ENCODE peak calls at places on chromosome 20, in nine cellular contexts. O is cardiac fibroblast, U is breast epithelium, D is GM10248, G is MCF 10A, F is sigmoid colon, N is cardiac muscle cell, I is GM13977, M is brain microvascular endothelial cell. L is an unnamed sample.

GRCh38 chr20:14191559-14191958 is 145.9 kb downstream of the FLRT3 start:
- DNase-seq in O (no peak), U (no peak), D (no peak), G (no peak), F (no peak), N (no peak), I (no peak), M (no peak), L (no peak)

GRCh38 chr20:645318-646106 is 7.5 kb downstream of the SRXN1 start:
- DNase-seq in O (peak), U (peak), D (peak), G (peak), F (no peak), N (peak), I (peak), M (peak), L (no peak)

GRCh38 chr20:3932277-3933073 is 43.3 kb downstream of the PANK2 start:
- DNase-seq in O (peak), U (no peak), D (no peak), G (peak), F (no peak), N (no peak), I (no peak), M (no peak), L (no peak)

GRCh38 chr20:19756756-19757486 is 1.1 kb upstream of the RIN2 start:
- DNase-seq in O (no peak), U (no peak), D (no peak), G (no peak), F (peak), N (no peak), I (no peak), M (no peak), L (no peak)

GRCh38 chr20:36676701-36677421 is 30.9 kb upstream of the SLA2 start:
- DNase-seq in O (no peak), U (no peak), D (no peak), G (no peak), F (no peak), N (no peak), I (no peak), M (no peak), L (no peak)

GRCh38 chr20:24838551-24839530 is 110.2 kb upstream of the CST7 start:
- DNase-seq in O (peak), U (no peak), D (no peak), G (no peak), F (no peak), N (peak), I (no peak), M (no peak), L (no peak)

GRCh38 chr20:25085756-25086495 is 4.0 kb upstream of the VSX1 start:
- DNase-seq in O (no peak), U (no peak), D (no peak), G (no peak), F (no peak), N (no peak), I (no peak), M (no peak), L (no peak)

GRCh38 chr20:4130404-4131189 is 115.2 kb upstream of the RNF24 start:
- DNase-seq in O (peak), U (no peak), D (no peak), G (peak), F (no peak), N (peak), I (no peak), M (peak), L (no peak)

GRCh38 chr20:63941282-63942060 is 14.7 kb downstream of the UCKL1 start:
- DNase-seq in O (no peak), U (no peak), D (peak), G (peak), F (peak), N (peak), I (peak), M (no peak), L (no peak)

DNA sequence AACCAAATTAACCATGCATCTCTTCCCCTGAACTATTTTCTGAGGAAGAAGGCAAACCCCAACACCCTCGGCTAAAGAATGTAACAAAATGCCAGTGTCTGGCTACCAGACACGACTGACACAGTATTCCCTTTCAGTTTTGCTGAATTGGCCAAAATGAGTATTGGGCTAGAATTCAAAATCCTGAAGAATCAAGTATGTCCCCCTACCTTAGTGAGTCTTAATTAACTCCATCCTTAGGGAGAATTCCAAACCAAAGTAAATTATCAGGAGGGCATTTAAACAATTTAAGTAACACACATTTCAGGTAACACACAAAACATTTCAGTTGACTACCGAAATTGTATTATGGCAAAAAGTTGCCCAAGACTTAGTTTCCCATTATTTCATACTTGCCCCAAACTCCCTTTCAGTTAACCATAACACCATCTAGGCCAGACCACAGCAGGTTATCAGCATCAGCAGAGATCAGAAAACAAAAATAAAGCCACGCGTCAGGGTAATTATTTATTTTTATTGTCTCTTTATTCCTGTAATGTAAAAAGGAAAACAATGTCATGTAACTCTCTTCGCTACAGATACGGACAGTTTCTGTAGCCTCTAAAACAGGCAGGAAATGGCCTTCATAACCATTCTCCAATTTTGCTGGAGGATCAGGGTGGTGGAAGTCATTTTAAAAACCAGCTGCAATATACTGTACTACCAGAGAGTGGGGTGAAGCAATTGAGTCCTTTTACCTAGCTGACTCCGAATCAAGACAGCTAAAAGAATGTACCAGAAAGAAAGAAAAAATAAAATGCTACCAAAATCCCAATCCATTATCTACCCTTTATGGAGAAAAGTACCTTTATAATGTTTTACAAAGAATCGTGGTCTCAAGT is 1.9 kb downstream of the SNX5 start:
- DNase-seq in O (peak), U (no peak), D (no peak), G (peak), F (no peak), N (peak), I (peak), M (peak), L (no peak)
- TF ChIP-seq CTCF in O (peak), U (peak), D (no peak), G (no peak), F (peak), N (peak), I (peak), M (peak), L (no peak)

GRCh38 chr20:62328684-62329388 is 26.0 kb downstream of the ADRM1 start:
- DNase-seq in O (no peak), U (no peak), D (no peak), G (no peak), F (no peak), N (no peak), I (no peak), M (no peak), L (no peak)

GRCh38 chr20:62331347-62331746 is 28.6 kb downstream of the ADRM1 start:
- DNase-seq in O (no peak), U (no peak), D (no peak), G (no peak), F (no peak), N (no peak), I (no peak), M (no peak), L (no peak)

GRCh38 chr20:62327726-62328495 is 25.1 kb downstream of the ADRM1 start:
- DNase-seq in O (no peak), U (no peak), D (no peak), G (no peak), F (no peak), N (no peak), I (no peak), M (no peak), L (no peak)

GRCh38 chr20:62330576-62331317 is 27.9 kb downstream of the ADRM1 start:
- DNase-seq in O (no peak), U (no peak), D (no peak), G (no peak), F (no peak), N (no peak), I (no peak), M (no peak), L (no peak)

GRCh38 chr20:62329389-62330377 is 26.9 kb downstream of the ADRM1 start:
- DNase-seq in O (no peak), U (no peak), D (no peak), G (no peak), F (no peak), N (no peak), I (no peak), M (no peak), L (no peak)
- TF ChIP-seq CTCF in O (no peak), U (no peak), D (no peak), G (no peak), F (no peak), N (no peak), I (no peak), M (no peak), L (no peak)

DNA sequence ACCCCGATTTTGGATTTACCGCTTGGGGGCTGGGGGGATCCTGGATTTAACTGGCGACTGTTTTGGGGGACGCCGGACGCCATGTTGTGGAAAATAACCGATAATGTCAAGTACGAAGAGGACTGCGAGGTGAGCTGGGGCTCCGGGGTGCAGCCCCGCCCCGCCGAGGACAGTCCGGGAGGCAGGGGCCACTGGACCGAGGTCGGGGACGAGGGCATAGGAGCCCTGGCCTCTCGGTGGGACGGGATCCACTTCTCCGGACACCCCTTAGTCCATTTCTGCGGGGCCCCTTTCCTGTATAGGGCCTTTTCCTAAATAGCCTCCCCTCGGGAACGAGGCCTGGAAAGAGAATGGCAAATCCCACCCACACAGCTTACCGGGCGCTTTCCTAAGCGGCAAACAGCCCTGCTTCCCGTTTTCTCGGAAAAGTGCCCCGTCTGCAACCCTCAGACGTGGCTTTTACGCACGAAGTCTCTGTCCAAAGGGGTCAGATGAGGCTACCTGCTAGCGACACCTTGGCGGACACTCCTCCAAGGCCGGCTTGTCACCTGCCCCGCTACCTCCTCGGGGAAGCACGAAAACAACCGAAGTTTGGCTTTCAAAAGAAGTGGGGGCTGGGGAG is 469 bp downstream of the TFAP2C start:
- DNase-seq in O (no peak), U (no peak), D (no peak), G (no peak), F (no peak), N (no peak), I (peak), M (no peak), L (no peak)
- TF ChIP-seq CTCF in O (no peak), U (no peak), D (no peak), G (no peak), F (no peak), N (no peak), I (no peak), M (no peak), L (no peak)

GRCh38 chr20:32465092-32465900 is 107.2 kb downstream of the ASXL1 start:
- DNase-seq in O (peak), U (peak), D (no peak), G (no peak), F (peak), N (peak), I (no peak), M (peak), L (no peak)

GRCh38 chr20:32468860-32469259 is 110.7 kb downstream of the ASXL1 start:
- DNase-seq in O (no peak), U (no peak), D (no peak), G (no peak), F (no peak), N (no peak), I (no peak), M (no peak), L (no peak)

GRCh38 chr20:32468313-32468640 is 110.1 kb downstream of the ASXL1 start:
- DNase-seq in O (no peak), U (no peak), D (no peak), G (no peak), F (no peak), N (no peak), I (no peak), M (no peak), L (no peak)

GRCh38 chr20:32467506-32468312 is 109.6 kb downstream of the ASXL1 start:
- DNase-seq in O (no peak), U (no peak), D (no peak), G (no peak), F (no peak), N (no peak), I (no peak), M (no peak), L (no peak)

GRCh38 chr20:32466739-32467505 is 108.8 kb downstream of the ASXL1 start:
- DNase-seq in O (no peak), U (no peak), D (no peak), G (no peak), F (no peak), N (no peak), I (no peak), M (no peak), L (no peak)
- TF ChIP-seq CTCF in O (no peak), U (no peak), D (no peak), G (no peak), F (no peak), N (no peak), I (no peak), M (peak), L (no peak)